ENCODE peak calls at places on chromosomes 2 and 18, in five cellular contexts. N, M, U, C and J are unnamed samples.

GRCh38 chr18:79572848-79573451 is 106.7 kb upstream of the CTDP1 start:
- DNase-seq in C (peak; percentile 10), N (no peak), M (no peak), U (no peak), J (no peak)

GRCh38 chr2:172096661-172097547 is 5.8 kb downstream of the DLX2 start:
- DNase-seq in N (peak; percentile 82), M (peak; percentile 63), U (peak; percentile 67), C (no peak), J (no peak)

GRCh38 chr18:9619545-9619944 is 5.2 kb upstream of the PPP4R1 start:
- DNase-seq in N (peak; percentile 47), C (no peak), M (no peak), U (peak; percentile 74), J (no peak)

GRCh38 chr18:13120255-13120654 is 98.3 kb upstream of the LDLRAD4 start:
- DNase-seq in U (no peak), N (no peak), M (no peak), C (no peak), J (no peak)

GRCh38 chr2:11870584-11870983 is 124.2 kb downstream of the LPIN1 start:
- DNase-seq in M (no peak), C (no peak), U (no peak), N (no peak), J (no peak)

GRCh38 chr2:172253190-172254052 is 150.7 kb upstream of the DLX2 start:
- DNase-seq in U (peak; percentile 100), M (no peak), C (no peak), N (peak; percentile 99), J (no peak)

GRCh38 chr2:44397447-44397846 is 35.7 kb downstream of the CAMKMT start:
- DNase-seq in U (no peak), N (no peak), M (no peak), C (no peak), J (no peak)

GRCh38 chr2:69138793-69139510 is 126.0 kb downstream of the ANTXR1 start:
- DNase-seq in M (no peak), U (peak; percentile 92), N (peak; percentile 81), C (no peak), J (no peak)

GRCh38 chr2:230423851-230424458 is 8.0 kb downstream of the SP100 start:
- DNase-seq in M (no peak), N (peak; percentile 55), U (peak; percentile 46), C (peak; percentile 54), J (no peak)

GRCh38 chr18:59646946-59647307 is 50.3 kb downstream of the CCBE1 start:
- DNase-seq in U (peak; percentile 33), N (no peak), M (no peak), C (no peak), J (no peak)

GRCh38 chr2:29260151-29260772 is 145.0 kb downstream of the CLIP4 start:
- DNase-seq in N (peak; percentile 47), C (no peak), U (peak; percentile 88), M (no peak), J (no peak)

GRCh38 chr18:42113529-42114191 is 158.6 kb downstream of the PIK3C3 start:
- DNase-seq in N (peak; percentile 6), M (no peak), U (peak; percentile 45), C (no peak), J (no peak)

GRCh38 chr2:20151116-20151571 is 73.8 kb downstream of the SDC1 start:
- DNase-seq in N (no peak), U (no peak), M (no peak), C (no peak), J (no peak)

GRCh38 chr2:206502729-206503128 is 59.4 kb downstream of the ADAM23 start:
- DNase-seq in M (no peak), C (no peak), N (no peak), U (no peak), J (no peak)

GRCh38 chr2:73252238-73253027 is 18.3 kb downstream of the CCT7 start:
- DNase-seq in M (no peak), C (no peak), N (no peak), U (no peak), J (no peak)

GRCh38 chr2:68974251-68974650 is at the start of gene GKN1:
- DNase-seq in M (no peak), C (no peak), U (peak; percentile 13), N (peak; percentile 26), J (no peak)

GRCh38 chr2:15668611-15669305 is 77.1 kb downstream of the DDX1 start:
- DNase-seq in U (peak; percentile 55), N (no peak), M (no peak), C (no peak), J (no peak)

GRCh38 chr18:1394426-1394825 is 489.8 kb downstream of the ADCYAP1 start:
- DNase-seq in U (no peak), C (no peak), M (no peak), N (no peak), J (no peak)

GRCh38 chr2:195338856-195339255 is 318.2 kb upstream of the SLC39A10 start:
- DNase-seq in U (no peak), N (no peak), C (no peak), M (no peak), J (no peak)

GRCh38 chr18:4017479-4017878 is 437.6 kb downstream of the DLGAP1 start:
- DNase-seq in N (no peak), U (peak; percentile 5), C (no peak), M (peak; percentile 87), J (no peak)

GRCh38 chr2:129681788-129682187 is 297.7 kb upstream of the RAB6C start:
- DNase-seq in M (no peak), U (no peak), C (no peak), N (no peak), J (no peak)

GRCh38 chr18:63444567-63444966 is 22.3 kb upstream of the VPS4B start:
- DNase-seq in N (peak; percentile 96), M (no peak), U (peak; percentile 96), C (no peak), J (no peak)

GRCh38 chr2:25642298-25642697 is 31.1 kb downstream of the DTNB start:
- DNase-seq in N (no peak), C (no peak), U (no peak), M (no peak), J (no peak)

GRCh38 chr18:70683263-70683662 is 394.4 kb downstream of the SOCS6 start:
- DNase-seq in C (no peak), U (no peak), N (no peak), M (no peak), J (no peak)

GRCh38 chr18:42641996-42642395 is 473.5 kb downstream of the RIT2 start:
- DNase-seq in U (no peak), M (no peak), C (no peak), N (no peak), J (no peak)

GRCh38 chr2:222976521-222977076 is 75.4 kb upstream of the KCNE4 start:
- DNase-seq in M (no peak), N (no peak), C (no peak), U (peak; percentile 5), J (no peak)

DNA sequence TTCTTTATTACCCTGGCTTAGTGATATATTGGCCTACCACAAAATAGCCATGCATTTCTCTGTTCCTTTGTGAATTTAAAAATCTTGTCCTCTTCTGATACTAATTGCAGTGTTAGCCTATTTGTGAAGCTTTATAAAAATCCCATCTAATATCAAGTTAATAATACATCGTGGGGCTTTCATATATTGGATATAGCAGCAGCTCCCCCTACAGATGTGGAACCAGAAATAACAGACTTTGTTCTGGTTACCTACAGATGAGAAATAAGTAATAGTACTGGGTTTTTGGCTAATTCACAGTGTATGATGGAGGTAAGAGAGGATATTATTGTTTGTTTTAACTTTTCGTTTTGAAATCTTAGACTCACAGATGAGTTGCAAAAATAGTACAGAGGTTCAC is 1661.7 kb upstream of the PIK3C3 start:
- DNase-seq in C (no peak), N (peak; percentile 0), U (peak; percentile 13), M (peak; percentile 34), J (no peak)
- TF ChIP-seq CTCF in C (no peak), N (peak; percentile 44), U (peak; percentile 17), M (peak; percentile 80), J (peak; percentile 55)

DNA sequence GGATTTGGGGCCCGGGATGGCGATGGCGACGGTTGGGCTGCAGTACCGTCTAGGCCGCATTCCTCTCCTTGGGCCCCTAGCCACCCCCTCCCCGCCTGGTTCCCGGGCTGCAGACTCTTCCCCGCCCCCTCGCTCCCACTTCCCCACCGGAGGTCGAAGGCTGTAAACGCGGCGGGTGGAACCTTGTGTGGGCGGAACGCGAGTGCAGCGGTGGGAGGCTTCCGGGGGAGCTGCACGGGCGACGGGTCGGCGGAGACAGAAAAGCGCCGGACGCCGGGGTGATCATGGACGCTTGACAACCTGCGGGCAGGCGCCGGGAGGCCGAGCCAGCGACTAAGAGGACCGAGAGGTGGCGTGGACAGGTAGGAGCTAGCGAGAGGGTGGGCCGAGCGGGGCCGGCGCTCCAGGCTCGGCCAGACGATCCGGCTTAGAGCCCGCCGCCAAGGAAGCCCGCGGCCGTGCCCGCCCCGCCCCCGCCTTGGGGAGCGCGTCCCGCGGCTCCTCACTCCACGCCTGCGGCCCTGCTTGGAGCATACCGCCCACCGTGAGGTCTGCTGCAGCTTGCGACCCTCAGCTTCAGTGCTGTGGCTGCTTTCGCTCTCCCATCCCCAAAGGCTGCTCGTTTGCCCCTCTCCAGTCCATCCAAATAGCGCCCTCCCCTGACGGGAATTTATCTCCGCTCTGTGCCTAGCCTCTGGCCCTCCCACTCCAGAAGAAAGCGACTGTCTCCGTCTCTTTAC is at the start of gene COPS7B:
- DNase-seq in N (peak; percentile 73), C (peak; percentile 85), M (peak; percentile 96), U (peak; percentile 83), J (peak; percentile 97)
- TF ChIP-seq CTCF in N (peak; percentile 45), C (no peak), M (peak; percentile 68), U (peak; percentile 47), J (peak; percentile 84)

DNA sequence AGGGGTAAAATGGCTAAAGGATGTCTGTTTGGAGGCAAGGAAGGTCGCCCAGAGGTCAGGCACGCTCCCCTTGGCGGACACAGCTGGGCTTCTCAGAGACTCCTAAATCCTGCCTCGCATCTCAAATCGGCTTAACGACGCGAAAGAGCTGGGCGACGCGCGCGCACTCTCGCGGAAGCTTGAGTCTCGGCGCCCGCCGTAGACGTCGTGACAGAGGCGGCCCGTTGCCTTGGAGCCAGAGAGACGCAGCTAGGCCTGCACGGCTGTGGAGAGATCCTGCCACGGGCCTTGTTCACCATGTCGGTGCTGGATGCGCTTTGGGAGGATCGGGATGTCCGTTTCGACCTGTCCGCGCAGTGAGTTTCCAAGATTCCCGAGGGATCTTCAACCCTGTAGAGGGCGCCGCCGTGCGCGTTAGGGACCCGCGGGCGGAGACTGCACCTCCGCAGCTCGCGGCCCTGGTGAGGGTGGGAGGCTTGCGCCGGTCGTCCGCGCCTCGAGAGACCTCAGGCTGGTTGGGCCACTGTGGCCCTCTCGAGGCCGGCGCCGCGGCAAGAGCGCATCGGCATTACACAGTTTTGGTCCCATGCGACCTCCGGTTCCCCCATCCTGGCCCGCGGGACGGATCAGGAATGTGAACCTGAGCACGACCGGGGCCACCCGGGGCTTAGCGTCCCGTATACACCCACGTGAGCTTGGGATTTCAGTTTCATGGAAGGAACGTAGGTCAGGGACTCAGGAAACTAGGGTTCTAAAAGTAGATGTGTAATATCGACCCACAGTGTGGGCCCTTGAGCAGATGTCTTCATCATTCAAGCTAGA is at the start of gene BBS5:
- DNase-seq in N (peak; percentile 73), C (peak; percentile 87), U (peak; percentile 88), M (peak; percentile 78), J (peak; percentile 95)
- TF ChIP-seq CTCF in N (peak; percentile 27), C (peak; percentile 30), U (peak; percentile 43), M (peak; percentile 51), J (peak; percentile 81)

GRCh38 chr2:168255103-168255502 is 7.7 kb upstream of the STK39 start:
- DNase-seq in M (no peak), C (no peak), N (no peak), U (no peak), J (no peak)

GRCh38 chr2:168256448-168256847 is 9.1 kb upstream of the STK39 start:
- DNase-seq in M (no peak), N (no peak), U (no peak), C (no peak), J (no peak)

GRCh38 chr2:168253379-168253778 is 6.0 kb upstream of the STK39 start:
- DNase-seq in C (no peak), M (no peak), N (no peak), U (no peak), J (no peak)

GRCh38 chr2:168255866-168256265 is 8.5 kb upstream of the STK39 start:
- DNase-seq in C (no peak), U (no peak), N (no peak), M (no peak), J (no peak)

GRCh38 chr2:168254158-168254935 is 7.0 kb upstream of the STK39 start:
- DNase-seq in N (peak; percentile 23), M (no peak), U (peak; percentile 58), C (no peak), J (no peak)
- TF ChIP-seq CTCF in N (no peak), M (no peak), U (peak; percentile 12), C (no peak), J (peak; percentile 68)